ENCODE peak calls at places on chromosomes 16 and 17, in eight cellular contexts. I is neuronal stem cell; M is activated T-helper 9 cell treated with anti-CD3 and anti-CD28 coated beads, Interleukin-2, amount 50 U/mL, for 16 hours; U is HFFc6; T is NCI-H1105; J is NCI-H526; F is GM20000; E is foreskin fibroblast. L is an unnamed sample.

GRCh38 chr17:77810536-77810935 is 148.0 kb upstream of the TNRC6C start:
- DNase-seq in I (no peak), M (no peak), U (peak; percentile 58), T (no peak), J (no peak), F (no peak), E (peak; percentile 87), L (no peak)

GRCh38 chr17:65472602-65473001 is 88.8 kb downstream of the AXIN2 start:
- DNase-seq in I (no peak), M (no peak), U (peak; percentile 26), T (no peak), J (no peak), F (no peak), E (peak; percentile 71), L (peak; percentile 77)

GRCh38 chr16:27776556-27776955 is 226.6 kb downstream of the KATNIP start:
- DNase-seq in I (no peak), M (no peak), U (no peak), T (no peak), J (no peak), F (no peak), E (no peak), L (no peak)

GRCh38 chr16:68229431-68230175 is 6.3 kb downstream of the ESRP2 start:
- DNase-seq in I (no peak), M (peak; percentile 23), U (peak; percentile 72), T (no peak), J (peak; percentile 57), F (peak; percentile 67), E (peak; percentile 81), L (peak; percentile 29)

GRCh38 chr16:80527297-80527696 is 13.5 kb upstream of the DYNLRB2 start:
- DNase-seq in I (peak; percentile 11), M (no peak), U (peak; percentile 30), T (no peak), J (peak; percentile 39), F (peak; percentile 58), E (peak; percentile 46), L (no peak)

GRCh38 chr17:73101031-73101430 is 8.5 kb upstream of the SLC39A11 start:
- DNase-seq in I (no peak), M (no peak), U (no peak), T (no peak), J (no peak), F (no peak), E (no peak), L (no peak)

GRCh38 chr16:58551496-58551895 is 36.2 kb downstream of the SETD6 start:
- DNase-seq in I (no peak), M (no peak), U (no peak), T (no peak), J (no peak), F (no peak), E (no peak), L (no peak)

GRCh38 chr16:8572919-8573724 is 17.2 kb downstream of the TMEM114 start:
- DNase-seq in I (no peak), M (no peak), U (peak; percentile 25), T (no peak), J (peak; percentile 53), F (no peak), E (peak; percentile 69), L (no peak)

GRCh38 chr17:79005063-79005861 is 4.3 kb downstream of the CANT1 start:
- DNase-seq in I (no peak), M (no peak), U (no peak), T (peak; percentile 75), J (peak; percentile 65), F (no peak), E (no peak), L (no peak)

GRCh38 chr16:90046971-90047713 is 27.9 kb upstream of the DBNDD1 start:
- DNase-seq in I (no peak), M (no peak), U (peak; percentile 35), T (no peak), J (peak; percentile 12), F (no peak), E (peak; percentile 89), L (no peak)

GRCh38 chr16:48452991-48453760 is 68.0 kb upstream of the SIAH1 start:
- DNase-seq in I (no peak), M (no peak), U (no peak), T (no peak), J (no peak), F (no peak), E (no peak), L (no peak)

GRCh38 chr17:19260958-19261357 is 23.8 kb downstream of the EPN2 start:
- DNase-seq in I (no peak), M (no peak), U (no peak), T (peak; percentile 61), J (peak; percentile 8), F (no peak), E (no peak), L (no peak)

GRCh38 chr17:82974136-82974952 is 105.1 kb upstream of the METRNL start:
- DNase-seq in I (no peak), M (no peak), U (no peak), T (no peak), J (no peak), F (peak; percentile 5), E (peak; percentile 54), L (no peak)

GRCh38 chr16:88298882-88299745 is 83.6 kb upstream of the ZNF469 start:
- DNase-seq in I (no peak), M (no peak), U (peak; percentile 40), T (no peak), J (no peak), F (no peak), E (peak; percentile 49), L (no peak)

GRCh38 chr17:46995841-46996571 is 17.0 kb upstream of the RPRML start:
- DNase-seq in I (no peak), M (no peak), U (peak; percentile 6), T (no peak), J (no peak), F (no peak), E (peak; percentile 54), L (peak; percentile 1)

GRCh38 chr17:80779961-80780380 is 211.7 kb upstream of the CHMP6 start:
- DNase-seq in I (no peak), M (no peak), U (peak; percentile 47), T (no peak), J (peak; percentile 77), F (no peak), E (peak; percentile 96), L (peak; percentile 71)